ENCODE peak calls at places on chromosomes 5 and 9, in eight cellular contexts. F is endothelial cell, U is heart right ventricle, K is cardiac muscle cell, J is gastrocnemius medialis, N is GM20000, C is fibroblast of the aortic adventitia, V is astrocyte of the spinal cord. G is an unnamed sample.

GRCh38 chr5:180602481-180603075 is 11.3 kb upstream of the SCGB3A1 start:
- DNase-seq in F (peak), U (no peak), K (no peak), J (no peak), N (peak), C (no peak), V (no peak), G (no peak)

GRCh38 chr9:72930828-72931227 is 22.0 kb downstream of the ALDH1A1 start:
- DNase-seq in F (no peak), U (no peak), K (no peak), J (no peak), N (no peak), C (no peak), V (no peak), G (no peak)

GRCh38 chr5:4572297-4572696 is 567.8 kb upstream of the ADAMTS16 start:
- DNase-seq in F (no peak), U (no peak), K (no peak), J (no peak), N (no peak), C (peak), V (no peak), G (peak)

GRCh38 chr5:180130291-180130869 is 58.8 kb upstream of the RNF130 start:
- DNase-seq in F (no peak), U (no peak), K (no peak), J (no peak), N (no peak), C (no peak), V (no peak), G (no peak)

GRCh38 chr5:43298459-43298858 is 14.8 kb downstream of the HMGCS1 start:
- DNase-seq in F (no peak), U (no peak), K (no peak), J (no peak), N (no peak), C (no peak), V (no peak), G (no peak)

GRCh38 chr5:109740329-109740728 is 50.6 kb downstream of the MAN2A1 start:
- DNase-seq in F (no peak), U (no peak), K (peak), J (no peak), N (peak), C (no peak), V (peak), G (peak)

GRCh38 chr9:84959339-84959738 is 289.8 kb downstream of the NTRK2 start:
- DNase-seq in F (no peak), U (no peak), K (no peak), J (no peak), N (no peak), C (no peak), V (no peak), G (no peak)

GRCh38 chr5:176727983-176728675 is 80.8 kb downstream of the TSPAN17 start:
- DNase-seq in F (no peak), U (no peak), K (no peak), J (no peak), N (no peak), C (no peak), V (no peak), G (no peak)

GRCh38 chr9:77161966-77162365 is 15.4 kb upstream of the VPS13A start:
- DNase-seq in F (no peak), U (no peak), K (no peak), J (no peak), N (no peak), C (peak), V (no peak), G (peak)

GRCh38 chr5:31990296-31990695 is 183.8 kb downstream of the GOLPH3 start:
- DNase-seq in F (no peak), U (no peak), K (no peak), J (no peak), N (no peak), C (no peak), V (peak), G (peak)

GRCh38 chr5:59039296-59040006 is 456.6 kb downstream of the RAB3C start:
- DNase-seq in F (peak), U (peak), K (peak), J (peak), N (peak), C (peak), V (peak), G (peak)

GRCh38 chr5:119280380-119280779 is 75.4 kb upstream of the TNFAIP8 start:
- DNase-seq in F (no peak), U (no peak), K (no peak), J (no peak), N (no peak), C (no peak), V (no peak), G (no peak)

GRCh38 chr5:133990396-133990795 is 14.4 kb downstream of the VDAC1 start:
- DNase-seq in F (no peak), U (no peak), K (no peak), J (no peak), N (no peak), C (no peak), V (no peak), G (no peak)

GRCh38 chr9:112705773-112706427 is 12.0 kb downstream of the INIP start:
- DNase-seq in F (peak), U (peak), K (peak), J (no peak), N (no peak), C (peak), V (peak), G (peak)

GRCh38 chr9:101791533-101791932 is 53.1 kb upstream of the GRIN3A start:
- DNase-seq in F (no peak), U (no peak), K (no peak), J (no peak), N (no peak), C (no peak), V (no peak), G (no peak)

GRCh38 chr9:101795147-101795546 is 56.7 kb upstream of the GRIN3A start:
- DNase-seq in F (no peak), U (no peak), K (no peak), J (no peak), N (no peak), C (no peak), V (no peak), G (no peak)

GRCh38 chr9:101796044-101796443 is 57.6 kb upstream of the GRIN3A start:
- DNase-seq in F (no peak), U (no peak), K (no peak), J (no peak), N (no peak), C (no peak), V (no peak), G (no peak)

GRCh38 chr9:101792475-101792874 is 54.0 kb upstream of the GRIN3A start:
- DNase-seq in F (no peak), U (no peak), K (no peak), J (no peak), N (no peak), C (no peak), V (no peak), G (no peak)

GRCh38 chr9:101791938-101792337 is 53.5 kb upstream of the GRIN3A start:
- DNase-seq in F (peak), U (no peak), K (peak), J (no peak), N (no peak), C (peak), V (peak), G (peak)
- TF ChIP-seq CTCF in F (peak), U (peak), K (no peak), J (no peak), N (no peak), C (no peak), V (peak), G (peak)

GRCh38 chr5:39138182-39138487 is 63.9 kb upstream of the RICTOR start:
- DNase-seq in F (no peak), U (no peak), K (no peak), J (no peak), N (no peak), C (no peak), V (no peak), G (peak)

GRCh38 chr5:39132792-39133191 is 58.6 kb upstream of the RICTOR start:
- DNase-seq in F (no peak), U (no peak), K (no peak), J (no peak), N (no peak), C (no peak), V (no peak), G (no peak)

GRCh38 chr5:39140558-39141168 is 66.5 kb upstream of the RICTOR start:
- DNase-seq in F (no peak), U (no peak), K (no peak), J (no peak), N (no peak), C (no peak), V (no peak), G (no peak)

GRCh38 chr5:39138892-39139291 is 64.7 kb upstream of the RICTOR start:
- DNase-seq in F (no peak), U (no peak), K (no peak), J (no peak), N (no peak), C (peak), V (peak), G (peak)

GRCh38 chr5:39137391-39138181 is 63.4 kb upstream of the RICTOR start:
- DNase-seq in F (no peak), U (no peak), K (peak), J (no peak), N (no peak), C (no peak), V (no peak), G (peak)
- TF ChIP-seq CTCF in F (no peak), U (no peak), K (peak), J (no peak), N (no peak), C (no peak), V (peak), G (peak)

DNA sequence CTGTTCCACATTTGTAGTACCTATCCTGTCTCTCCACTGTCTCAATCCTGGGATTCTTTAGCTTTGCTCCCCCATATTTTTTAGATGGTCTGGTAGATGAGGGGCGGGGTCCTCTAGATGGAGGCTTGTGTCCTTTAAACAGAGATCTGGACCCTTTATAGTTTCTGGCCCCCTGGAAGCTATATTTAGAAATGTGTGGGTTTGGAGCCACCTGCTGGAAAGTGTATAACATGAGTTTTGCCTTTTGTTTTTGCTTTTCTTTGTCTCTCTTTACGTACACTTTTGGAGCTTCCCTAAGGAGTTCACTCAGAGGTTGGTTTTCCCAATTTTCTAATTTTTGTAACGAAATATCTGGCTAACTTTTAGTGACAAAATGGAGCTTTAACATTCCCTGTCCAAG is 110.7 kb downstream of the CFAP95 start:
- DNase-seq in F (no peak), U (no peak), K (no peak), J (no peak), N (no peak), C (peak), V (no peak), G (peak)
- TF ChIP-seq CTCF in F (no peak), U (no peak), K (peak), J (no peak), N (no peak), C (peak), V (peak), G (peak)

GRCh38 chr9:757246-757881 is 84.1 kb upstream of the DMRT1 start:
- DNase-seq in F (peak), U (peak), K (peak), J (no peak), N (peak), C (peak), V (peak), G (peak)
- TF ChIP-seq CTCF in F (peak), U (peak), K (peak), J (peak), N (peak), C (peak), V (peak), G (peak)

GRCh38 chr9:125472926-125473701 is 211.5 kb downstream of the GAPVD1 start:
- DNase-seq in F (no peak), U (peak), K (peak), J (no peak), N (no peak), C (peak), V (peak), G (peak)
- TF ChIP-seq CTCF in F (no peak), U (no peak), K (peak), J (no peak), N (no peak), C (peak), V (peak), G (no peak)

DNA sequence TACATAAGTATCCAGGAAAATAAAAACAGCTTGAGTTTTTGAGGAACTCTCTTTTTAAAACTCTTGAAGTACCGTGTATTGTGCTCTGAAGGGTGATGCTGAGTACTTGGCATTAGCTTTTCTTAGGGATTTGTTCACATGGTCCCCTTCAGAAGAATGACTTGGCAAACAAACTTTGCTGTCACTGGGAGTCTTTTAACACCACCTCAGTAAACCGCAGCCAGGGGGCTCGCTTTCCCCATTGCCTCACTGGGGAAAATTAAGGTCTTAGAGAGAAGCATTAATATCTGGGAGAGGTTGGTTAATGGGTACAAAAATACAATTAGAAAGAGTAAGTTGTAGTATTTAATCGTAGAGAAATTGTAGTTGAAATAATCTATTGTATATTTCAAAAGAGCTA is 105.9 kb upstream of the DAP start:
- DNase-seq in F (no peak), U (no peak), K (no peak), J (no peak), N (no peak), C (no peak), V (no peak), G (no peak)
- TF ChIP-seq CTCF in F (no peak), U (no peak), K (no peak), J (no peak), N (no peak), C (peak), V (peak), G (no peak)

DNA sequence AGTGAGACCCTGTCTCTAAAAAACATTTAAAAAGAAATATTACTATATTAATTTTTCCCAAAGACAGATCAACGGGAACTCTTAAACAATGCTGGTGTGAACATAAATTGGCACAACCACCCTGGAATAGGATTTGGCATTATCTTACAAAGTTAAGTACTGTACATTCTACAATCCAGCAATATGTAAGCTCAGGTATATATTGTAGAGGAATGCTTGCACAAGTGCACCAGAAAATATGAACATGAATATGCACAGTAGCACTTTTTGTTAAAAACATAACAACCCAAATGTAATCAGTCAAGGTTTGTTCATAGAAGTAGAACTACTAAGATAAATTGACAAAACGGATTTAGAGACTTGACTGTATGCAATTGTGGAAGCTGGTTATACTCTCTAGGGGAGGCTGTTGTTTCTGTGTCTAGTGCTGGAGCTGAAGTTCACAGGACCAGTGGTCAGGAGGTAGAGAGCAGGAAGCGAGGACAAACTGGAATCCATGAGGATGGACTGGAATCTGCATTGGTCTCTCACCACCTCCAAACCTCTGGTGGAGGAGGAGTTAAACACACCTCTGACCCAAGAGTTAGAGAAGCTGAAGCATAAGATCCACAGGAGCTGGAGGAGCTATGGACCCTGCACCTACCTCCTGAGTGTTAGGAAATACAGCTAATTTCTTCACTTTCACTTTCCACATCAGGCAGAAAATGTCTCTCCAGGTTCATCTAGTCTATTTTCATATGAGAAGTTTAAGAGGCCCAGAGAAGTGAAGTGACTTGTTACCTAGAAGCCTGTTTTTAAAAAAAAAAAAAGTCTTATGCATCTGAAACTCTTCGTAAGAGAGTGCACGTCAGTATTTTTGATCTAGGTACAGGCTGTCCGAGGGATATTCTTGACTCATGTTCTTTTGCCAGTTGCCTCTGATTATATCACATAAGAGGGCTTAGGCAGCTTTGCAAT is 20.3 kb upstream of the RIC1 start:
- DNase-seq in F (no peak), U (no peak), K (no peak), J (peak), N (no peak), C (peak), V (no peak), G (peak)
- TF ChIP-seq CTCF in F (no peak), U (no peak), K (no peak), J (no peak), N (no peak), C (peak), V (no peak), G (no peak)

DNA sequence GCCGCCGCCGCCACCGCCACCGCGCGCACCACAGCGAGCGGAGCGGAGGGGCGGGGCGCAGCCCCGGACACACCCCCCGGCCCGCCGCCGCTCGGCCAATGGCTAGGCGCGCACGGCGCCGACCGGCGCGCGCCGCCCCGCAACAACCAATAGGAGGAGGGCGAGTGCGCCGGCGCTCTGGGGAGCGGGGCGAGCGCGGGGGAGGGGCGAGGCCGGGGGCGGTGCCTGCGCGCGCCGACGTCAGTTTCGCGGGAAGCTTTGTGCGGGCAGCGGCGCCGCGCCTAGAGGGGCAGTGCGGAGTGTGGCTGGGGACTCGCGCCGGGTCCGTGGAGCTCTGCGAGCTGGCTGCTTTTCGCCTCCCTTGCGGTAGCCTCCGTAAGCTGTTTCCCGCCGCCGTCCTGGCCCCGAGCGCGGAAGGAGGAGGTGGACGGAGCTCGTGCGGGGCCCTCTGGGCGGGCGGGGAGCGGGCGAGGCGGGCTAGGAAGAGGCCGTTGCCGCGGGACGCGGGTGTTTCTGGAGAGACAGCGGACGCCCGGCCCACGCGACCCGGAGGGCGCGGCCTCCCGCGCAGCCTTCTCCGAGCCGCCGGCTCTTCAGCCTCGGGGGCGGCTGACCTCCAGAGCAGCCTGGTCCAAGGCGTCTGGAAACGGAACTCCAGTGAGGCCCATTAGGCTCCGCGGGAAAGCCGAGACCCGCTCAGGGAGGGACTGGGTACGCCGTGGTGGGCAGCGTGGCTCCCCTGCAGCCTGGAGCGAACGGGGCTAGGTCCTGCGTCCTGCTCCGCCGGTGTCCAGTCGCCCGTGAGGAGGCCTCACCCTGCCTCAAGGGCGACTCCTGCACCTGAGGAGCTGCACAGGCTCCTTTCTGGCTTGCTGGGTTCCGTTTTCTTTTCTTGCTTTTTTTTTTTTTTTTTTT is at the start of gene ZMYND19:
- DNase-seq in F (peak), U (peak), K (peak), J (peak), N (peak), C (peak), V (peak), G (peak)
- TF ChIP-seq CTCF in F (no peak), U (no peak), K (no peak), J (no peak), N (no peak), C (peak), V (no peak), G (no peak)

GRCh38 chr9:23322392-23322791 is 503.6 kb downstream of the ELAVL2 start:
- DNase-seq in F (no peak), U (no peak), K (peak), J (no peak), N (no peak), C (peak), V (no peak), G (peak)
- TF ChIP-seq CTCF in F (peak), U (no peak), K (no peak), J (no peak), N (no peak), C (peak), V (peak), G (peak)

GRCh38 chr5:130545291-130545690 is 619.8 kb downstream of the HINT1 start:
- DNase-seq in F (no peak), U (no peak), K (no peak), J (no peak), N (no peak), C (no peak), V (no peak), G (no peak)
- TF ChIP-seq CTCF in F (no peak), U (no peak), K (no peak), J (no peak), N (no peak), C (no peak), V (no peak), G (peak)

G was measured in MCF 10A.